ENCODE peak calls at places on chromosomes 3 and 15, in nine cellular contexts. N is kidney; Q is lung; I is cardiac muscle cell; F is pancreas; R is CD4-positive, CD25-positive, alpha-beta regulatory T cell; B is astrocyte; K is psoas muscle; M is aorta. E is an unnamed sample.

GRCh38 chr3:23865595-23866396 is 51.0 kb downstream of the NKIRAS1 start:
- DNase-seq in N (peak; percentile 76), Q (no peak), I (peak; percentile 66), F (no peak), R (no peak), B (no peak), K (no peak), M (no peak), E (no peak)

GRCh38 chr3:38115645-38116427 is 21.1 kb downstream of the ACAA1 start:
- DNase-seq in N (no peak), Q (no peak), I (no peak), F (no peak), R (no peak), B (no peak), K (no peak), M (no peak), E (no peak)

GRCh38 chr3:39474126-39474515 is 6.6 kb downstream of the MOBP start:
- DNase-seq in N (no peak), Q (no peak), I (no peak), F (no peak), R (no peak), B (no peak), K (no peak), M (no peak), E (no peak)

GRCh38 chr15:66826504-66826903 is 124.5 kb downstream of the SMAD6 start:
- DNase-seq in N (peak; percentile 12), Q (no peak), I (no peak), F (no peak), R (no peak), B (no peak), K (no peak), M (no peak), E (no peak)

GRCh38 chr3:169145551-169145950 is 518.0 kb downstream of the MECOM start:
- DNase-seq in N (no peak), Q (no peak), I (no peak), F (no peak), R (no peak), B (no peak), K (no peak), M (no peak), E (no peak)

GRCh38 chr15:51380999-51381806 is 39.7 kb downstream of the GLDN start:
- DNase-seq in N (no peak), Q (peak; percentile 54), I (peak; percentile 89), F (peak; percentile 40), R (peak; percentile 51), B (peak; percentile 45), K (no peak), M (peak; percentile 69), E (no peak)

GRCh38 chr3:44045476-44046275 is 196.0 kb upstream of the TOPAZ1 start:
- DNase-seq in N (peak; percentile 83), Q (peak; percentile 45), I (no peak), F (peak; percentile 69), R (no peak), B (peak; percentile 26), K (no peak), M (peak; percentile 72), E (no peak)

GRCh38 chr15:94383706-94384105 is 152.3 kb downstream of the MCTP2 start:
- DNase-seq in N (no peak), Q (no peak), I (no peak), F (no peak), R (no peak), B (no peak), K (no peak), M (no peak), E (no peak)

GRCh38 chr15:55823191-55823670 is 80.3 kb upstream of the PRTG start:
- DNase-seq in N (no peak), Q (no peak), I (peak; percentile 92), F (no peak), R (no peak), B (peak; percentile 96), K (no peak), M (no peak), E (no peak)

GRCh38 chr3:147008886-147009285 is 397.5 kb downstream of the ZIC4 start:
- DNase-seq in N (no peak), Q (no peak), I (no peak), F (peak; percentile 48), R (no peak), B (peak; percentile 89), K (no peak), M (no peak), E (no peak)

GRCh38 chr15:74994236-74994635 is 1.1 kb upstream of the SCAMP5 start:
- DNase-seq in N (no peak), Q (no peak), I (no peak), F (no peak), R (no peak), B (no peak), K (no peak), M (peak; percentile 11), E (no peak)

DNA sequence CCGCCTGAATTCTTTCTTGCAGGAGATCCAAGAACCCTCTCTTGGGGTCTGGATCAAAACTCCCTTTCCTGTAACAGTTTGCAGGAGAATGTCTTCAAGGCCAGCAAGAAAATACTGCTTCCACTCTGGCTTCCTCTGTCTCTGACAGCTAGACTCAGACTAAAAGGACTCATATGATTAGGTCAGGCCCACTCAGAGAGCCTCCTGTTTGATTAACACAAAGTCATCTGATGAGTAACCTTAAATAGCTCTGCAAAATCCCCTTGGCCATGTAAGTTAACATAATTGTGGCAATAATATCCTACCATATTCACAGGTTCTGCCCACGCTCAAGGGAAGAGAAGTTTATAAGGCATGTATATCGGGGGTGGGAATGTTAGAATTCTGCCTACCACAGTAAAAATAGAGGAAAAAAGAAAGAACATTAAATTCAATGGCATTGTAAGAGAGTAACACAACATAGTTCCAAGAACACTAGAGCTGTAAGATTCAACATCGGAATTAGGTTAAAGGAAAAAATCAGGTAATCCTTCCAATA is 20.6 kb upstream of the HHATL start:
- DNase-seq in N (no peak), Q (no peak), I (no peak), F (no peak), R (no peak), B (no peak), K (no peak), M (no peak), E (no peak)
- H3K4me1 ChIP-seq in N (no peaks in the 10 kb centered on the region), Q (no peaks in the 10 kb centered on the region), I (peaks cover 9% of the 10 kb centered on the region), F (no peaks in the 10 kb centered on the region), R (no peaks in the 10 kb centered on the region), B (no peaks in the 10 kb centered on the region), K (peaks cover 27% of the 10 kb centered on the region), M (no peaks in the 10 kb centered on the region), E (peaks cover 39% of the 10 kb centered on the region)

DNA sequence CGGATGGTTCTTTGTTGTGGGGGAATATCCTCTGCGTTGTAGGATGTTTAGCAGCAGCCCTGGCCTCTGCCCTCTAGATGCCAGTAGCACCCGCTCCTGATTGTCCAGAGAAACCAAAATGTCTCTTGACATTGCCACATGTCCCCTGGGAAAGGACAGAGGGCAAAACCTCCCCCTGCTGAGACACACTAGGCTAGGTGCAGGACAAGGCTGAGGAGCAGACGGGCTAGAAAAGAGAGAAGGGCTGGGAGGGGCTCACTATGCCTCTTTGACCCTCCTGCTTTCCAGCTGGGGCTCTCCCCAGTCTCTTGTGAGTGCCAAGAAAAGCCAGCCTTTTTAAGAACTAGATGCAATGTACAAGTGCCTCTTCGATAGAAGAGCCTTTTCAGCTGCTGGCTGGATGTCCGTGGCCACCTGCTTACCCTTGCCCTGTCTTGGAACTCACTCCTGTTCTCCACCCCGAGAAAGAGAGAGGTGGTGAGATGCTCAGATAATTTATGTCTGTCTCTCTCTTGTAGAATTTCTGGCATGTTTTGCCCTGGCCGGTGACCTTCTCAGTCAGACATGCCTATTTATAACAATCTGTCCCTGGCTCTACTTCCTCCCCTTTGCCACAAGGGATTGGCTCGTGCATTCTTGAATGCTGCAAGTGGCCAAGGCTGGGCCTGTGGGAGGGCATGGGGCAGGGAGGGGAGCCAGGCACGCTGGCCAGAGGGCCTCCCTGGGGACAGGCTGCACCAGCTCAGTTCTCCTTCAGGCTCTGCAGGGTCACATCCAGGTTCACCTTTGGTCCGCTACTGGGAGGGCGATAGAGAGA is 142.6 kb downstream of the RPLP1 start:
- DNase-seq in N (no peak), Q (peak; percentile 75), I (no peak), F (peak; percentile 75), R (no peak), B (peak; percentile 31), K (peak; percentile 68), M (peak; percentile 91), E (peak; percentile 80)
- H3K9me3 ChIP-seq in N (no peaks in the 10 kb centered on the region), Q (no peaks in the 10 kb centered on the region), I (no peaks in the 10 kb centered on the region), F (no peaks in the 10 kb centered on the region), R (no peaks in the 10 kb centered on the region), B (no peaks in the 10 kb centered on the region), K (no peaks in the 10 kb centered on the region), M (no peaks in the 10 kb centered on the region), E (no peaks in the 10 kb centered on the region)

GRCh38 chr3:97952280-97952679 is 20.0 kb downstream of the RIOX2 start:
- DNase-seq in N (peak; percentile 86), Q (peak; percentile 74), I (peak; percentile 78), F (no peak), R (no peak), B (no peak), K (peak; percentile 76), M (peak; percentile 58), E (peak; percentile 31)
- H3K27ac ChIP-seq in N (no peak overlapping the region), Q (no peak overlapping the region), I (no peak overlapping the region), F (no peak overlapping the region), R (no peak overlapping the region), B (no peak overlapping the region), K (peak overlapping the region; percentile 86), M (no peak overlapping the region), E (no peak overlapping the region)

GRCh38 chr3:99863588-99863987 is 45.9 kb downstream of the CMSS1 start:
- DNase-seq in N (no peak), Q (no peak), I (no peak), F (no peak), R (no peak), B (no peak), K (no peak), M (no peak), E (no peak)
- H3K4me1 ChIP-seq in N (peaks cover 5% of the 10 kb centered on the region), Q (peaks cover 53% of the 10 kb centered on the region), I (no peaks in the 10 kb centered on the region), F (no peaks in the 10 kb centered on the region), R (peaks cover 13% of the 10 kb centered on the region), B (peaks cover 73% of the 10 kb centered on the region), K (peaks cover 63% of the 10 kb centered on the region), M (peaks cover 29% of the 10 kb centered on the region), E (peaks cover 94% of the 10 kb centered on the region)

E was measured in left ventricle myocardium inferior.